ENCODE peak calls at places on chromosomes 12 and 14, in four cellular contexts. G is H1, H is K562, M is GM12892. N is an unnamed sample.

GRCh38 chr14:61566537-61567225 is 128.6 kb upstream of the HIF1A start:
- DNase-seq in G (no peak), H (no peak), M (no peak), N (no peak)

GRCh38 chr14:39731912-39732311 is 299.7 kb upstream of the FBXO33 start:
- DNase-seq in G (no peak), H (no peak), M (no peak), N (no peak)

GRCh38 chr12:92185052-92185451 is 39.4 kb upstream of the BTG1 start:
- DNase-seq in G (no peak), H (no peak), M (no peak), N (no peak)

GRCh38 chr14:94158239-94158888 is 15.8 kb upstream of the PPP4R4 start:
- DNase-seq in G (no peak), H (no peak), M (no peak), N (no peak)

GRCh38 chr12:95150501-95150900 is 66.8 kb downstream of the FGD6 start:
- DNase-seq in G (no peak), H (no peak), M (no peak), N (no peak)

GRCh38 chr12:31518680-31519227 is 72.2 kb downstream of the DENND5B start:
- DNase-seq in G (no peak), H (no peak), M (no peak), N (no peak)

GRCh38 chr12:52917800-52918199 is 12.9 kb upstream of the KRT8 start:
- DNase-seq in G (no peak), H (no peak), M (no peak), N (no peak)

GRCh38 chr12:24778486-24779304 is 170.2 kb downstream of the BCAT1 start:
- DNase-seq in G (no peak), H (peak), M (no peak), N (no peak)

GRCh38 chr12:80107221-80107620 is 7.9 kb downstream of the OTOGL start:
- DNase-seq in G (no peak), H (no peak), M (no peak), N (no peak)

GRCh38 chr12:85872497-85873091 is 1.5 kb upstream of the NTS start:
- DNase-seq in G (no peak), H (no peak), M (no peak), N (no peak)

GRCh38 chr12:613996-614726 is 49.1 kb downstream of the NINJ2 start:
- DNase-seq in G (peak), H (no peak), M (no peak), N (no peak)

GRCh38 chr12:42166501-42166900 is 21.8 kb upstream of the GXYLT1 start:
- DNase-seq in G (no peak), H (no peak), M (no peak), N (no peak)

GRCh38 chr14:104266643-104267575 is 128.5 kb downstream of the KIF26A start:
- DNase-seq in G (no peak), H (no peak), M (no peak), N (no peak)

GRCh38 chr12:40107803-40108620 is 2.1 kb upstream of the SLC2A13 start:
- DNase-seq in G (no peak), H (no peak), M (no peak), N (no peak)

GRCh38 chr12:115103884-115104883 is 420.2 kb upstream of the TBX3 start:
- DNase-seq in G (no peak), H (no peak), M (no peak), N (no peak)

GRCh38 chr12:47766496-47767196 is 6.4 kb upstream of the SLC48A1 start:
- DNase-seq in G (no peak), H (no peak), M (no peak), N (no peak)

GRCh38 chr14:60642270-60642789 is 6.9 kb downstream of the SIX1 start:
- DNase-seq in G (peak), H (no peak), M (no peak), N (no peak)

GRCh38 chr14:93960108-93960475 is 16.3 kb downstream of the ASB2 start:
- DNase-seq in G (no peak), H (no peak), M (no peak), N (no peak)

GRCh38 chr12:6182279-6182898 is 17.8 kb upstream of the CD9 start:
- DNase-seq in G (no peak), H (no peak), M (no peak), N (no peak)

GRCh38 chr12:128813392-128813791 is 10.4 kb downstream of the SLC15A4 start:
- DNase-seq in G (no peak), H (no peak), M (no peak), N (no peak)

GRCh38 chr14:56608682-56609081 is 29.1 kb downstream of the TMEM260 start:
- DNase-seq in G (no peak), H (no peak), M (no peak), N (no peak)

GRCh38 chr12:120061815-120062214 is 54.7 kb downstream of the RAB35 start:
- DNase-seq in G (no peak), H (no peak), M (no peak), N (no peak)

GRCh38 chr14:76761198-76761848 is at the start of gene VASH1:
- DNase-seq in G (peak), H (peak), M (peak), N (peak)

GRCh38 chr12:124909831-124910560 is 4.5 kb downstream of the UBC start:
- DNase-seq in G (no peak), H (no peak), M (no peak), N (no peak)

GRCh38 chr12:103075848-103076247 is 118.4 kb downstream of the ASCL1 start:
- DNase-seq in G (no peak), H (no peak), M (no peak), N (no peak)

GRCh38 chr14:63249112-63249511 is 44.9 kb downstream of the RHOJ start:
- DNase-seq in G (no peak), H (no peak), M (no peak), N (no peak)

GRCh38 chr12:53788892-53789291 is 37.1 kb upstream of the CISTR start:
- DNase-seq in G (no peak), H (no peak), M (no peak), N (no peak)

GRCh38 chr12:31316964-31317363 is 9.0 kb downstream of the SINHCAF start:
- DNase-seq in G (no peak), H (no peak), M (no peak), N (no peak)

GRCh38 chr12:19239046-19239445 is 109.5 kb downstream of the PLEKHA5 start:
- DNase-seq in G (no peak), H (no peak), M (no peak), N (no peak)

GRCh38 chr14:67397536-67397935 is 14.4 kb downstream of the PLEK2 start:
- DNase-seq in G (no peak), H (no peak), M (no peak), N (no peak)

GRCh38 chr14:33938131-33938949 is 12.5 kb downstream of the EGLN3 start:
- DNase-seq in G (peak), H (peak), M (no peak), N (no peak)

GRCh38 chr12:30896461-30896860 is 30.1 kb upstream of the TSPAN11 start:
- DNase-seq in G (no peak), H (no peak), M (no peak), N (no peak)

GRCh38 chr14:101780887-101781239 is 19.4 kb downstream of the PPP2R5C start:
- DNase-seq in G (peak), H (no peak), M (no peak), N (peak)

GRCh38 chr12:23816394-23816851 is 133.0 kb downstream of the SOX5 start:
- DNase-seq in G (peak), H (no peak), M (no peak), N (no peak)

GRCh38 chr12:108333898-108334699 is 5.0 kb downstream of the CMKLR1 start:
- DNase-seq in G (no peak), H (no peak), M (no peak), N (no peak)

GRCh38 chr12:96350982-96351381 is 49.3 kb downstream of the CDK17 start:
- DNase-seq in G (no peak), H (no peak), M (no peak), N (no peak)

GRCh38 chr12:96352161-96352835 is 47.9 kb downstream of the CDK17 start:
- DNase-seq in G (no peak), H (no peak), M (no peak), N (no peak)

GRCh38 chr12:96354326-96354725 is 45.9 kb downstream of the CDK17 start:
- DNase-seq in G (no peak), H (no peak), M (no peak), N (no peak)

GRCh38 chr12:96356831-96357230 is 43.4 kb downstream of the CDK17 start:
- DNase-seq in G (no peak), H (no peak), M (no peak), N (no peak)

DNA sequence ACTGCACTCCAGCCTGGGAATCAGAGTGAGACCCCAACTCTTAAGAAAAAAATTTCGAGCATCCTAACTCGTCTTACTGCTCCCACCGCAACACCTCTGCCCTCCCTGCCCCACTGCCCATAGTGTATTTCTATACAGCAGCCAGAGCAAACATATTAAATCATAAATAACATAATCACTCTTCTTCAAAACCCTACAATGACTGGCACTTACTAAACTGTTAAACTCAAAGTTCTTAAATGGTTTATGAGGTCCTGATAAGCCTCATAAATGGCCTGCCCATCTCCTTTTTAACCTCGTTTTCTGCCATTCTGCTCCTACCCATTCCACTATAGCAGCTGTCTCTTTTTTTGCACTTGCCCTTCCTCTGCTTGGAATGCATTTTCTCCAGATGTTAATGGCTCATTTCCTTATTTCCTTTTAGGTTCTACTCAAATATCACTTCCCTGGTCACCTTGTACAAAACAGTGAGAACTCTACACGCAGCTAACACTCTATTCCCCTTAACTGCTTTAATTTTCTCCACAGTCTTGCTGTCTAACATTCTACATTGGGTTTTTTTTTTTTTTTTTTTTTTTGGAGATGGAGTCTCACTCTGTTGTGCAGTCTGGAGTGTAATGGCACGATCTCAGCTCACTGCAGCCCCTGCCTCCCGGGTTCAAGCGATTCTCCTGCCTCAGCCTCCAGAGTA is 45.2 kb downstream of the CDK17 start:
- DNase-seq in G (no peak), H (no peak), M (no peak), N (no peak)
- TF ChIP-seq POLR2A in G (no peak), H (no peak), M (no peak), N (no peak)

GRCh38 chr14:99512571-99513182 is 31.5 kb downstream of the CCNK start:
- DNase-seq in G (no peak), H (no peak), M (no peak), N (no peak)
- TF ChIP-seq TAF1 in G (no peak), H (no peak), M (no peak), N (no peak)

GRCh38 chr12:57726151-57726883 is 12.2 kb downstream of the AGAP2 start:
- DNase-seq in G (peak), H (peak), M (peak), N (peak)
- TF ChIP-seq POLR2AphosphoS5 in G (no peak), H (no peak), M (no peak), N (no peak)

GRCh38 chr12:50104614-50105366 is 982 bp downstream of the GPD1 start:
- DNase-seq in G (no peak), H (no peak), M (no peak), N (no peak)

GRCh38 chr12:50102648-50103309 is 1.0 kb upstream of the GPD1 start:
- DNase-seq in G (no peak), H (no peak), M (no peak), N (no peak)

GRCh38 chr12:50102186-50102585 is 1.6 kb upstream of the GPD1 start:
- DNase-seq in G (no peak), H (no peak), M (no peak), N (no peak)

GRCh38 chr12:50103351-50103750 is 457 bp upstream of the GPD1 start:
- DNase-seq in G (no peak), H (no peak), M (no peak), N (no peak)

DNA sequence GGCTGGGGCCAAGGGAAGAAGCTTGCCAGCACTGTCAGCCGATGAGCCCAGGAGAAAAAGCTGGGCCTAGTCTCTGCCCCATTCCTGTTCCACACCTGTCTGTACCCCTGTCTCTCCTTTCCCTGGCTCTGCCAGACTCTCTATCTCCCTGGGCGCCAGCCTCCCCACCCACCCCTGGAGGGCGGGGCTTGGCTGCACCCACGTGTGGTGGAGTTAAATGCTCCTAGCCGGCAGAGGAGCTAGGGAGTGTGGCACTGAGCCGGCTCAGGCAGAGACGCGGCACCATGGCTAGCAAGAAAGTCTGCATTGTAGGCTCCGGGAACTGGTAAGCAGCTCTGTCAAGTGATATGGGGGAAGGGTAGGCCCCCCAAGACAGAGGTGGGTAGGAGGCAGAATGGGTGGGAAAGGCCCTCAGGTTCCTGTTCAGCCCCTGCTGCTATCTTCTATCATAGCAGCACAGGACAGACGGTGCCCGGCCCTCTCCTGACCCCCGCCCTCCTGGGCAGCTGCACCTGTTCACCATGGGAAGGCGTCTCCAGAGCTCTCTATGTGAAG is at the start of gene GPD1:
- DNase-seq in G (peak), H (peak), M (no peak), N (no peak)
- TF ChIP-seq POLR2A in G (peak), H (no peak), M (no peak), N (no peak)

DNA sequence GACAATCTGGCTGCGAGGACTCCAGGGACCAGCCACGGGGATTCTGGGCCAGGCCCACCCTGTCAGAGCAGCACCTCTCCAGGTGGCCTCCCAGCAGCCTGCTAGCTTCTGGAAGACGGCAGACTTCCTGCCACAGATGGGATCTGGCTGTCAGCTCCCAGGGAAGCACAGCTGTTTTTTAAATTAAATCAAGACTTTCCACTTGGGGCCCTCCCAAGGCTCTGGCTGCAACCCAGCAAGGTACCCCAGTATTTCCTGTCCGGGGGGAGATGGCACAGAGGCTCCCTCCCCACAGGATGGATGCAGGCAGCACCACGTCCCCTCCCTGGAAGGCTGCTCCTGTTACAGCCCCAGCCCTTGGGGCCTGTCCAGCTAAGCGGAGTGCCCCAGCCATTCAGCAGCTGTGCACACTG is 56.9 kb downstream of the ACTN1 start:
- DNase-seq in G (no peak), H (no peak), M (no peak), N (no peak)
- TF ChIP-seq TAF1 in G (no peak), H (no peak), M (no peak), N (no peak)

DNA sequence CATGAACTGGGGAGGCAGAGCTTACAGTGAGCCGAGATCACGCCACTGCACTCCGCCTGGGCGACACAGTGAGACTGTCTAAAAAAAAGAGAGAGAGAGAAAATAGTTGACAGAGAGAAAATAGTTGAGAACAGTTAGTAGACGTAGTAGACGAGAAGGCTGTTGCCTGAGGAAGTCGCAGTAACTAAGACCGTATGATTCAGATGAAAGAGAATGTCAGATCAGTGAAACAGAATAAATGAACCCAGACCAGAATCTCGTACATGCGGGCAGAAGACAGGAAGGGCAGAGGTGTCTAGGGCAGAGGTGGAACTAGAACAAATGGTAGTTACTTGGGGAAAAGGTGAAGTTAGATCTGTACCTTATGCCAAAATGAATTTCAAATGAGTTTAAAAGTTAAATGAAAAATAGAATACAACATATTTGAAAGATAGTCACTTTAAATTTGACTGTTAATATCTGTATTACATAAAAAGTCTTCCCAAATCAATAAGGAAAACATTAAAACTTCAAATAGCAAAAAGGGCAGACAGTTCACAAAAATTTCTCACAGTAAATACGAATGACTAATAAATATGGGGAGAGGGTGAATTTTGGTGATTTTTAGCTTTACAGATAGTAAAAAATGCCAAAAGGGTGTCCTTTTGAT is 17.7 kb downstream of the MDM2 start:
- DNase-seq in G (no peak), H (no peak), M (no peak), N (no peak)
- TF ChIP-seq POLR2AphosphoS5 in G (no peak), H (no peak), M (peak), N (peak)

GRCh38 chr14:26917086-26917485 is 319.3 kb upstream of the NOVA1 start:
- DNase-seq in G (no peak), H (peak), M (no peak), N (no peak)
- TF ChIP-seq POLR2A in G (no peak), H (no peak), M (no peak), N (no peak)

GRCh38 chr12:67534671-67535070 is 113.9 kb upstream of the DYRK2 start:
- DNase-seq in G (no peak), H (no peak), M (no peak), N (no peak)

GRCh38 chr12:67535176-67535575 is 113.4 kb upstream of the DYRK2 start:
- DNase-seq in G (no peak), H (no peak), M (no peak), N (no peak)

GRCh38 chr12:67533159-67533558 is 115.4 kb upstream of the DYRK2 start:
- DNase-seq in G (no peak), H (no peak), M (no peak), N (no peak)

GRCh38 chr12:67531519-67531918 is 117.0 kb upstream of the DYRK2 start:
- DNase-seq in G (no peak), H (no peak), M (no peak), N (no peak)

DNA sequence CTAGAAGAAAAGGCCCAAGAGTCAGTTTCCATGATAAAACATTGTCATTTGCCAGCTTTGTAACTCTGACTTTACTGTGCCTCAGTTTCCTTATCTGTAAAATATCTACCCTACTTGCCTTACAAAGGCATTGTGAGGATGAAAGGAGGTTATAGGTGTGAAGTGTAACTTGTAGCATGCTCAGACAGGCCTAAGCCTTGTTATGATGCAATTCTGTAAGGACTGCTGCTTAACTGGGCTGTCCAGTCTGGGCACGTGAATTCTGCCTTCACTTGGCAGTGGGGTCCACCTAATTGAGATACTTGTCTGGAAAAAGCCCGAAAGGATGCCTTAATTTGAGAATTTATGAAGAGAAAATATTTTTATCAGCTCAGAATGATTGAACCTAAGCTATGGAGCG is 114.5 kb upstream of the DYRK2 start:
- DNase-seq in G (no peak), H (no peak), M (no peak), N (no peak)
- TF ChIP-seq TAF1 in G (no peak), H (no peak), M (no peak), N (no peak)

GRCh38 chr12:132429932-132430643 is 59.9 kb upstream of the FBRSL1 start:
- DNase-seq in G (peak), H (peak), M (peak), N (peak)
- TF ChIP-seq POLR2AphosphoS5 in G (no peak), H (no peak), M (no peak), N (no peak)

N was measured in GM12891.